ENCODE peak calls at places on chromosomes 12 and 14, in four cellular contexts. One of them, this sample, is unnamed.

GRCh38 chr12:50618864-50619609 is 114.3 kb downstream of the DIP2B start:
- DNase-seq in cardiac muscle cell: peak; percentile 66
- DNase-seq in uterus: no peak
- DNase-seq in fibroblast of the aortic adventitia: peak; percentile 56
- DNase-seq in this sample: peak; percentile 74

GRCh38 chr14:61103541-61104339 is 122.7 kb downstream of the SLC38A6 start:
- DNase-seq in fibroblast of the aortic adventitia: peak; percentile 97
- DNase-seq in uterus: peak; percentile 49
- DNase-seq in cardiac muscle cell: no peak
- DNase-seq in this sample: peak; percentile 97

GRCh38 chr14:64706119-64706465 is 1.9 kb downstream of the PLEKHG3 start:
- DNase-seq in cardiac muscle cell: no peak
- DNase-seq in fibroblast of the aortic adventitia: no peak
- DNase-seq in uterus: no peak
- DNase-seq in this sample: no peak

GRCh38 chr12:122133192-122133950 is 40.6 kb downstream of the IL31 start:
- DNase-seq in cardiac muscle cell: no peak
- DNase-seq in uterus: no peak
- DNase-seq in fibroblast of the aortic adventitia: no peak
- DNase-seq in this sample: peak; percentile 45

GRCh38 chr14:63515240-63515639 is 27.9 kb downstream of the PPP2R5E start:
- DNase-seq in uterus: no peak
- DNase-seq in fibroblast of the aortic adventitia: no peak
- DNase-seq in cardiac muscle cell: no peak
- DNase-seq in this sample: no peak

GRCh38 chr12:26011099-26011498 is 52.6 kb downstream of the RASSF8 start:
- DNase-seq in fibroblast of the aortic adventitia: peak; percentile 98
- DNase-seq in cardiac muscle cell: no peak
- DNase-seq in uterus: peak; percentile 59
- DNase-seq in this sample: peak; percentile 61

GRCh38 chr14:66117600-66117999 is 368.6 kb upstream of the CCDC196 start:
- DNase-seq in cardiac muscle cell: no peak
- DNase-seq in uterus: no peak
- DNase-seq in fibroblast of the aortic adventitia: peak; percentile 77
- DNase-seq in this sample: peak; percentile 46

GRCh38 chr12:94998322-94998721 is 5.2 kb downstream of the NDUFA12 start:
- DNase-seq in uterus: no peak
- DNase-seq in cardiac muscle cell: no peak
- DNase-seq in fibroblast of the aortic adventitia: no peak
- DNase-seq in this sample: no peak

GRCh38 chr14:41280745-41281144 is 325.9 kb upstream of the LRFN5 start:
- DNase-seq in uterus: no peak
- DNase-seq in fibroblast of the aortic adventitia: peak; percentile 22
- DNase-seq in cardiac muscle cell: peak; percentile 7
- DNase-seq in this sample: peak; percentile 17

GRCh38 chr12:91786490-91787272 is 359.0 kb downstream of the BTG1 start:
- DNase-seq in uterus: no peak
- DNase-seq in cardiac muscle cell: no peak
- DNase-seq in fibroblast of the aortic adventitia: no peak
- DNase-seq in this sample: no peak

GRCh38 chr12:54998958-54999510 is 14.5 kb upstream of the TESPA1 start:
- DNase-seq in fibroblast of the aortic adventitia: no peak
- DNase-seq in cardiac muscle cell: no peak
- DNase-seq in uterus: no peak
- DNase-seq in this sample: no peak

GRCh38 chr12:19129486-19130223 is at the start of gene PLEKHA5:
- DNase-seq in cardiac muscle cell: peak; percentile 93
- DNase-seq in fibroblast of the aortic adventitia: peak; percentile 57
- DNase-seq in uterus: peak; percentile 66
- DNase-seq in this sample: peak; percentile 81

GRCh38 chr14:103326078-103326477 is 8.0 kb upstream of the EIF5 start:
- DNase-seq in fibroblast of the aortic adventitia: no peak
- DNase-seq in uterus: no peak
- DNase-seq in cardiac muscle cell: no peak
- DNase-seq in this sample: no peak

GRCh38 chr14:71076472-71076871 is 169.2 kb downstream of the PCNX1 start:
- DNase-seq in cardiac muscle cell: no peak
- DNase-seq in fibroblast of the aortic adventitia: no peak
- DNase-seq in uterus: no peak
- DNase-seq in this sample: no peak

GRCh38 chr14:28116716-28117115 is 649.9 kb upstream of the FOXG1 start:
- DNase-seq in uterus: no peak
- DNase-seq in fibroblast of the aortic adventitia: no peak
- DNase-seq in cardiac muscle cell: no peak
- DNase-seq in this sample: no peak

GRCh38 chr12:88633312-88633711 is 53.0 kb upstream of the KITLG start:
- DNase-seq in fibroblast of the aortic adventitia: peak; percentile 33
- DNase-seq in uterus: no peak
- DNase-seq in cardiac muscle cell: no peak
- DNase-seq in this sample: peak; percentile 40

GRCh38 chr14:100775831-100776591 is 49.3 kb downstream of the DLK1 start:
- DNase-seq in fibroblast of the aortic adventitia: no peak
- DNase-seq in uterus: no peak
- DNase-seq in cardiac muscle cell: peak; percentile 28
- DNase-seq in this sample: peak; percentile 68

GRCh38 chr14:59728294-59728693 is 142.3 kb downstream of the RTN1 start:
- DNase-seq in uterus: no peak
- DNase-seq in fibroblast of the aortic adventitia: no peak
- DNase-seq in cardiac muscle cell: no peak
- DNase-seq in this sample: no peak

GRCh38 chr12:50609292-50609874 is 104.6 kb downstream of the DIP2B start:
- DNase-seq in cardiac muscle cell: no peak
- DNase-seq in fibroblast of the aortic adventitia: no peak
- DNase-seq in uterus: no peak
- DNase-seq in this sample: no peak

GRCh38 chr14:50083467-50084337 is 32.7 kb downstream of the VCPKMT start:
- DNase-seq in fibroblast of the aortic adventitia: no peak
- DNase-seq in uterus: no peak
- DNase-seq in cardiac muscle cell: no peak
- DNase-seq in this sample: no peak

GRCh38 chr14:85688024-85688423 is 158.1 kb downstream of the FLRT2 start:
- DNase-seq in uterus: no peak
- DNase-seq in cardiac muscle cell: no peak
- DNase-seq in fibroblast of the aortic adventitia: peak; percentile 53
- DNase-seq in this sample: peak; percentile 75

GRCh38 chr14:90405101-90405500 is 8.3 kb downstream of the CALM1 start:
- DNase-seq in cardiac muscle cell: no peak
- DNase-seq in fibroblast of the aortic adventitia: no peak
- DNase-seq in uterus: no peak
- DNase-seq in this sample: no peak

GRCh38 chr12:76206039-76206676 is 121.7 kb upstream of the NAP1L1 start:
- DNase-seq in uterus: no peak
- DNase-seq in fibroblast of the aortic adventitia: no peak
- DNase-seq in cardiac muscle cell: no peak
- DNase-seq in this sample: no peak

GRCh38 chr14:35853225-35853624 is 27.1 kb downstream of the BRMS1L start:
- DNase-seq in cardiac muscle cell: no peak
- DNase-seq in uterus: no peak
- DNase-seq in fibroblast of the aortic adventitia: no peak
- DNase-seq in this sample: no peak

GRCh38 chr12:79601908-79602307 is 88.9 kb downstream of the PAWR start:
- DNase-seq in uterus: no peak
- DNase-seq in fibroblast of the aortic adventitia: no peak
- DNase-seq in cardiac muscle cell: no peak
- DNase-seq in this sample: no peak

GRCh38 chr14:20662968-20663731 is 21.2 kb upstream of the RNASE4 start:
- DNase-seq in fibroblast of the aortic adventitia: peak; percentile 72
- DNase-seq in cardiac muscle cell: peak; percentile 27
- DNase-seq in uterus: peak; percentile 81
- DNase-seq in this sample: peak; percentile 72

GRCh38 chr14:61231810-61232209 is 49.3 kb downstream of the TMEM30B start:
- DNase-seq in fibroblast of the aortic adventitia: no peak
- DNase-seq in uterus: no peak
- DNase-seq in cardiac muscle cell: no peak
- DNase-seq in this sample: no peak

GRCh38 chr12:99959549-99960170 is 25.1 kb downstream of the ANKS1B start:
- DNase-seq in uterus: no peak
- DNase-seq in cardiac muscle cell: no peak
- DNase-seq in fibroblast of the aortic adventitia: peak; percentile 43
- DNase-seq in this sample: peak; percentile 36

GRCh38 chr14:50961606-50962259 is 17.4 kb upstream of the PYGL start:
- DNase-seq in uterus: peak; percentile 43
- DNase-seq in fibroblast of the aortic adventitia: peak; percentile 97
- DNase-seq in cardiac muscle cell: no peak
- DNase-seq in this sample: peak; percentile 85

GRCh38 chr12:32541754-32542374 is 137.2 kb upstream of the DNM1L start:
- DNase-seq in fibroblast of the aortic adventitia: peak; percentile 42
- DNase-seq in uterus: no peak
- DNase-seq in cardiac muscle cell: no peak
- DNase-seq in this sample: peak; percentile 78

GRCh38 chr12:113191236-113191635 is 5.7 kb downstream of the RITA1 start:
- DNase-seq in cardiac muscle cell: no peak
- DNase-seq in fibroblast of the aortic adventitia: no peak
- DNase-seq in uterus: no peak
- DNase-seq in this sample: no peak

GRCh38 chr14:105398726-105399440 is 545 bp downstream of the TEX22 start:
- DNase-seq in uterus: no peak
- DNase-seq in fibroblast of the aortic adventitia: no peak
- DNase-seq in cardiac muscle cell: peak; percentile 54
- DNase-seq in this sample: peak; percentile 36

GRCh38 chr14:99350751-99351150 is 78.8 kb upstream of the BCL11B start:
- DNase-seq in fibroblast of the aortic adventitia: no peak
- DNase-seq in uterus: no peak
- DNase-seq in cardiac muscle cell: no peak
- DNase-seq in this sample: no peak

GRCh38 chr12:109949089-109949488 is 47.1 kb downstream of the GIT2 start:
- DNase-seq in cardiac muscle cell: peak; percentile 72
- DNase-seq in fibroblast of the aortic adventitia: peak; percentile 82
- DNase-seq in uterus: no peak
- DNase-seq in this sample: peak; percentile 77

GRCh38 chr14:65414961-65415589 is 2.5 kb downstream of the FUT8 start:
- DNase-seq in uterus: no peak
- DNase-seq in cardiac muscle cell: peak; percentile 30
- DNase-seq in fibroblast of the aortic adventitia: peak; percentile 76
- DNase-seq in this sample: peak; percentile 68

GRCh38 chr12:20220339-20220738 is 148.0 kb upstream of the PDE3A start:
- DNase-seq in cardiac muscle cell: no peak
- DNase-seq in uterus: no peak
- DNase-seq in fibroblast of the aortic adventitia: peak; percentile 67
- DNase-seq in this sample: peak; percentile 80
- TF ChIP-seq CTCF in cardiac muscle cell: peak; percentile 34
- TF ChIP-seq CTCF in uterus: no peak
- TF ChIP-seq CTCF in fibroblast of the aortic adventitia: peak; percentile 21
- TF ChIP-seq CTCF in this sample: peak; percentile 58

GRCh38 chr12:131785763-131786330 is 42.3 kb upstream of the MMP17 start:
- DNase-seq in uterus: no peak
- DNase-seq in cardiac muscle cell: no peak
- DNase-seq in fibroblast of the aortic adventitia: no peak
- DNase-seq in this sample: no peak
- H3K4me3 ChIP-seq in uterus: no peak overlapping the region
- H3K4me3 ChIP-seq in cardiac muscle cell: no peak overlapping the region
- H3K4me3 ChIP-seq in fibroblast of the aortic adventitia: no peak overlapping the region
- H3K4me3 ChIP-seq in this sample: no peak overlapping the region

GRCh38 chr14:22848391-22849164 is 12.2 kb downstream of the MMP14 start:
- DNase-seq in fibroblast of the aortic adventitia: peak; percentile 99
- DNase-seq in cardiac muscle cell: no peak
- DNase-seq in uterus: peak; percentile 93
- DNase-seq in this sample: peak; percentile 95
- TF ChIP-seq CTCF in fibroblast of the aortic adventitia: no peak
- TF ChIP-seq CTCF in cardiac muscle cell: no peak
- TF ChIP-seq CTCF in uterus: no peak
- TF ChIP-seq CTCF in this sample: no peak

GRCh38 chr14:69481815-69482568 is 2.5 kb upstream of the PLEKHD1 start:
- DNase-seq in fibroblast of the aortic adventitia: no peak
- DNase-seq in cardiac muscle cell: no peak
- DNase-seq in uterus: no peak
- DNase-seq in this sample: no peak

GRCh38 chr14:69485701-69486100 is 1.2 kb downstream of the PLEKHD1 start:
- DNase-seq in cardiac muscle cell: no peak
- DNase-seq in fibroblast of the aortic adventitia: no peak
- DNase-seq in uterus: no peak
- DNase-seq in this sample: no peak

GRCh38 chr14:69485261-69485660 is 733 bp downstream of the PLEKHD1 start:
- DNase-seq in uterus: no peak
- DNase-seq in cardiac muscle cell: no peak
- DNase-seq in fibroblast of the aortic adventitia: no peak
- DNase-seq in this sample: no peak

GRCh38 chr14:69487226-69487625 is 2.7 kb downstream of the PLEKHD1 start:
- DNase-seq in cardiac muscle cell: no peak
- DNase-seq in fibroblast of the aortic adventitia: no peak
- DNase-seq in uterus: no peak
- DNase-seq in this sample: no peak

GRCh38 chr14:69484444-69485113 is at the start of gene PLEKHD1:
- DNase-seq in uterus: no peak
- DNase-seq in fibroblast of the aortic adventitia: no peak
- DNase-seq in cardiac muscle cell: peak; percentile 61
- DNase-seq in this sample: no peak
- H3K4me3 ChIP-seq in uterus: no peak within 1 kb of the TSS
- H3K4me3 ChIP-seq in fibroblast of the aortic adventitia: peak within 1 kb of the TSS; percentile 25
- H3K4me3 ChIP-seq in cardiac muscle cell: peak within 1 kb of the TSS; percentile 32
- H3K4me3 ChIP-seq in this sample: no peak within 1 kb of the TSS

GRCh38 chr14:46325157-46325556 is 326.4 kb downstream of the RPL10L start:
- DNase-seq in fibroblast of the aortic adventitia: no peak
- DNase-seq in uterus: no peak
- DNase-seq in cardiac muscle cell: no peak
- DNase-seq in this sample: no peak
- TF ChIP-seq CTCF in fibroblast of the aortic adventitia: no peak
- TF ChIP-seq CTCF in uterus: no peak
- TF ChIP-seq CTCF in cardiac muscle cell: no peak
- TF ChIP-seq CTCF in this sample: no peak

GRCh38 chr14:69483765-69484443 is 624 bp upstream of the PLEKHD1 start:
- DNase-seq in uterus: no peak
- DNase-seq in fibroblast of the aortic adventitia: peak; percentile 21
- DNase-seq in cardiac muscle cell: peak; percentile 53
- DNase-seq in this sample: peak; percentile 19
- H3K4me3 ChIP-seq in uterus: no peak overlapping the region
- H3K4me3 ChIP-seq in fibroblast of the aortic adventitia: peak overlapping the region; percentile 25
- H3K4me3 ChIP-seq in cardiac muscle cell: peak overlapping the region; percentile 32
- H3K4me3 ChIP-seq in this sample: no peak overlapping the region

DNA sequence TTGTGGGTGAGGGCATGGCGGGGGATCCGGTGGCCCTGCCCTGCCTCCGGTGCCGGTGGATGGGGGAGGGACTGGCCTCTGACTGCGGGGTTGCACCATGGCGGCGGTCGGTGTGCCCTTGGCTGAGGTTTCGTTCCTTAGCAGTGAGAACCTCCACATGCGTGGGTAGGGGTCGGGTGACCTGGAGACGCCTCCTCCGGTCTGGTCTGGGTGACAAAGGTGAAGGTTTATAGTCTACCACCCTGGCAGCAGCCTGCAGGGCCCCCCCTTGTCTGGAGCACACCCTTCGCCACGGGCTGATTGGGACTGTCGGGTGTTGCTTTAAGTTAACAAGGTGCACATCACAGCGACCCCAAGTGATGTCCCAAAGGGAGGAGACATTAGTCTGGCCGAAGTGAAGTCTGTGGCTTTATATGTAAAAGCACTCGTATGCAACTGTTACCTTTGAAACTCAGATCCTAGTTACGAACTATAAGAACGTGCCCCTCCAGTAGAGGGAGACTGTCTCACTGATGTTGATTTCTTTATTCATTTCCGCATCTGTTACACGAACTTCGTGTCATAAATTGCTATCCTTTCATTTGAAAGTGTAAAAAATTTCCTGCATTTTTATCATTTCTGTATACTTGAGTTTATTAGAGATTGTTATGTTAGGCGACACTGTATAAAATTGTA is 74.4 kb downstream of the WDR20 start:
- DNase-seq in cardiac muscle cell: no peak
- DNase-seq in uterus: no peak
- DNase-seq in fibroblast of the aortic adventitia: no peak
- DNase-seq in this sample: no peak
- TF ChIP-seq CTCF in cardiac muscle cell: peak; percentile 24
- TF ChIP-seq CTCF in uterus: no peak
- TF ChIP-seq CTCF in fibroblast of the aortic adventitia: peak; percentile 18
- TF ChIP-seq CTCF in this sample: peak; percentile 26